ENCODE peak calls at places on chromosomes 3 and 15, in four cellular contexts. A is neural crest cell, Q is AG10803, Z is neural progenitor cell. H is an unnamed sample.

GRCh38 chr3:57518276-57518914 is 25.7 kb downstream of the DNAH12 start:
- DNase-seq in A (no peak), Q (peak), Z (no peak), H (no peak)

GRCh38 chr3:14266361-14266760 is 87.7 kb downstream of the LSM3 start:
- DNase-seq in A (no peak), Q (peak), Z (no peak), H (no peak)

GRCh38 chr3:52232279-52233107 is 6.5 kb downstream of the TWF2 start:
- DNase-seq in A (no peak), Q (no peak), Z (peak), H (peak)

GRCh38 chr3:190546881-190547510 is 33.1 kb downstream of the IL1RAP start:
- DNase-seq in A (no peak), Q (no peak), Z (no peak), H (no peak)

GRCh38 chr15:84681822-84682221 is 23.8 kb upstream of the NMB start:
- DNase-seq in A (no peak), Q (no peak), Z (no peak), H (no peak)

GRCh38 chr3:51977449-51978142 is 2.7 kb downstream of the ABHD14A start:
- DNase-seq in A (no peak), Q (no peak), Z (no peak), H (no peak)

GRCh38 chr3:183698760-183699159 is 1.2 kb downstream of the YEATS2 start:
- DNase-seq in A (no peak), Q (peak), Z (peak), H (no peak)

GRCh38 chr15:77421370-77421700 is 647 bp downstream of the HMG20A start:
- DNase-seq in A (no peak), Q (no peak), Z (peak), H (no peak)

GRCh38 chr3:45010718-45011355 is 15.3 kb upstream of the CLEC3B start:
- DNase-seq in A (no peak), Q (peak), Z (no peak), H (no peak)

GRCh38 chr3:30779686-30780287 is 114.7 kb downstream of the GADL1 start:
- DNase-seq in A (no peak), Q (peak), Z (peak), H (peak)

GRCh38 chr3:64900916-64901903 is 213.4 kb upstream of the ADAMTS9 start:
- DNase-seq in A (no peak), Q (peak), Z (no peak), H (no peak)

GRCh38 chr3:172538368-172539264 is 15.4 kb upstream of the TNFSF10 start:
- DNase-seq in A (no peak), Q (no peak), Z (no peak), H (no peak)

GRCh38 chr15:90665288-90666134 is 51.6 kb upstream of the BLM start:
- DNase-seq in A (no peak), Q (peak), Z (no peak), H (no peak)

GRCh38 chr3:31170932-31171670 is 276.6 kb upstream of the GADL1 start:
- DNase-seq in A (no peak), Q (peak), Z (no peak), H (no peak)

GRCh38 chr3:112498916-112499315 is 356 bp downstream of the BTLA start:
- DNase-seq in A (no peak), Q (no peak), Z (no peak), H (no peak)

GRCh38 chr3:147305533-147306241 is 100.7 kb downstream of the ZIC4 start:
- DNase-seq in A (no peak), Q (peak), Z (no peak), H (no peak)

GRCh38 chr3:17643691-17644090 is 98.7 kb downstream of the TBC1D5 start:
- DNase-seq in A (no peak), Q (peak), Z (no peak), H (no peak)

GRCh38 chr3:172181936-172182708 is 142.7 kb downstream of the FNDC3B start:
- DNase-seq in A (no peak), Q (peak), Z (no peak), H (no peak)

GRCh38 chr15:51307811-51308210 is 30.6 kb downstream of the CYP19A1 start:
- DNase-seq in A (no peak), Q (no peak), Z (no peak), H (no peak)
- TF ChIP-seq CTCF in A (no peak), Q (no peak), Z (no peak), H (no peak)

GRCh38 chr3:129106320-129106719 is 15.3 kb downstream of the RAB43 start:
- DNase-seq in A (no peak), Q (no peak), Z (peak), H (no peak)
- TF ChIP-seq CTCF in A (no peak), Q (no peak), Z (peak), H (no peak)

GRCh38 chr15:46309914-46310313 is 675.1 kb downstream of the SQOR start:
- DNase-seq in A (no peak), Q (no peak), Z (peak), H (peak)
- TF ChIP-seq CTCF in A (no peak), Q (no peak), Z (peak), H (peak)

GRCh38 chr3:120420855-120421570 is 29.8 kb downstream of the FSTL1 start:
- DNase-seq in A (no peak), Q (peak), Z (no peak), H (no peak)
- TF ChIP-seq CTCF in A (no peak), Q (peak), Z (no peak), H (no peak)

GRCh38 chr15:79728867-79729266 is 167.9 kb downstream of the MTHFS start:
- DNase-seq in A (no peak), Q (no peak), Z (no peak), H (no peak)
- TF ChIP-seq CTCF in A (no peak), Q (no peak), Z (no peak), H (no peak)

GRCh38 chr3:120764206-120764605 is 21.7 kb downstream of the GTF2E1 start:
- DNase-seq in A (no peak), Q (no peak), Z (no peak), H (no peak)
- TF ChIP-seq CTCF in A (no peak), Q (no peak), Z (no peak), H (no peak)

GRCh38 chr15:100385300-100385699 is 43.5 kb upstream of the ADAMTS17 start:
- DNase-seq in A (no peak), Q (no peak), Z (no peak), H (no peak)

GRCh38 chr15:100384108-100384410 is 42.3 kb upstream of the ADAMTS17 start:
- DNase-seq in A (no peak), Q (no peak), Z (no peak), H (no peak)

DNA sequence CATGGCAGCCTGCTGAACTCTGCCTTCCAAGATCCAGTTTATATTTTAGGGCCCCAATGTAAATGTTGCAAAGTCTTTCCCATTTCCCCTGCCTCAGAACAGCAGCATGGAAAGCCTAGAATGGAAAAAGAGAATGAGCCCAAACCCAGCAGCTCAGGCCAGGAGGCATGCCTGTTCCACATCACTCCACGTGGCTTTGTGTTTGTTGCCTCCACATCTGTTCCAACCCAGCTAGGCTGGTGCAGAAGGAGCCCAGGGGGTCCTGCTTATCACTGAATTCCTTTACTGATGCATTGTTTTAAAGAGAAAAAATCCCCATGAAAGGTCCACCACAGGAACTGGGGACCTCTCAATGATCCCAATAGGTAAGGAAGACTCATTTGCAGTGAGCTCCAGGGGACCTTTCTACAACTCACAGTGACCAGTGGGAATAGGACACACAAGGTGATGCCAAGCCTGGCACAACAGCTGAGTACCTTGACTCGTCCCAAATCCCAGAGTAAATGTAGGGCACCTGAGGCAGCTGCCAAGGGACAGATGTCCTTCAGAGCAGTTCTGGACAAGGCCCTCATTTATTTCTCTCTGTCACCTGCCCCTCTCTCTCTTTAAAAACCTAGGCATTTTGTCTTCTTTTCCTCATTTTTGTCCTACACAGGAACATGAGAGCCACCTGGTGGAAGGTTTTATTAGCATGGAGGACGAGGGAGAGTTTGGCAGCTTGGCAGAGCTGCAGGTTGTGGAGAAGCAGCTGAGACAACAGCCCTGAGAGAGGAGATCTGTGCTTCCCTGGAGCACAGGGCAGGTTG is 41.7 kb upstream of the ADAMTS17 start:
- DNase-seq in A (no peak), Q (no peak), Z (peak), H (peak)
- TF ChIP-seq CTCF in A (peak), Q (peak), Z (peak), H (peak)

GRCh38 chr3:157356541-157356940 is 80.1 kb upstream of the PTX3 start:
- DNase-seq in A (no peak), Q (no peak), Z (no peak), H (no peak)

GRCh38 chr3:157354254-157354653 is 82.4 kb upstream of the PTX3 start:
- DNase-seq in A (no peak), Q (no peak), Z (no peak), H (no peak)

GRCh38 chr3:157353657-157354056 is 83.0 kb upstream of the PTX3 start:
- DNase-seq in A (no peak), Q (peak), Z (no peak), H (no peak)

GRCh38 chr3:157355276-157355675 is 81.4 kb upstream of the PTX3 start:
- DNase-seq in A (no peak), Q (no peak), Z (no peak), H (no peak)

DNA sequence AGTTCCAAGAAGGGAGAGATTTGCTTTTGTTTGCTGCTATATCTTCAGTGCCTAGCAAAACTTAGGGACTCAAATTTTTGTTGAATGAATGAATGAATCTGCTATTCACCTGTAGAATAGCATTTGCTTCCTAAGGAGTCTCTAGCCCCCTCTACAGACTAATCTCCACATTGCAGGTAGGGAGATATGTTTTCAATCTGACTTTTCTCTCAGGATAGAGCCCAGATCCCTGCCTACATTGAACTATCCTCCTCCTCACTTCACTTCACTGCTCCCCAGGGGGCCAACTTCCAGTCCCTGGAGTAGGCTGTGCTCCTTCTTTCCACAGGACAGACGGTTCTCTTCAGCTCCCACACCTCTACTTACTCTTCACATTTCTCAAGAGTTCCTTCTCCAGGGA is 81.9 kb upstream of the PTX3 start:
- DNase-seq in A (no peak), Q (no peak), Z (peak), H (no peak)
- TF ChIP-seq CTCF in A (peak), Q (peak), Z (peak), H (peak)

H was measured in H9.